ENCODE peak calls at places on chromosomes 6 and 20, in seven cellular contexts. B, S, U, Y, T, O and R are unnamed samples.
A peak's percentile ranks its signal among the peaks of the same experiment; 100 is the strongest.

GRCh38 chr20:48789781-48790544 is 37.8 kb downstream of the PREX1 start:
- DNase-seq in B (no peak), T (no peak), S (no peak), U (no peak), O (no peak), Y (no peak), R (no peak)

GRCh38 chr6:63899550-63899949 is 263.9 kb downstream of the PHF3 start:
- DNase-seq in Y (no peak), U (no peak), T (no peak), B (peak; percentile 26), S (no peak), O (peak; percentile 59), R (no peak)

GRCh38 chr20:3995067-3995748 is 20.1 kb downstream of the RNF24 start:
- DNase-seq in S (no peak), U (no peak), T (no peak), O (peak; percentile 48), B (peak; percentile 32), Y (no peak), R (no peak)

GRCh38 chr6:168093071-168093505 is 14.1 kb upstream of the FRMD1 start:
- DNase-seq in O (no peak), U (no peak), Y (peak; percentile 45), B (no peak), S (peak; percentile 39), T (no peak), R (no peak)

GRCh38 chr20:23050847-23051627 is 1.6 kb upstream of the THBD start:
- DNase-seq in Y (peak; percentile 90), U (no peak), S (peak; percentile 90), O (peak; percentile 89), B (peak; percentile 93), T (peak; percentile 97), R (peak; percentile 78)

GRCh38 chr20:3786665-3787639 is at the start of gene CENPB:
- DNase-seq in S (peak; percentile 91), O (peak; percentile 72), B (peak; percentile 88), U (peak; percentile 95), Y (peak; percentile 96), T (peak; percentile 99), R (peak; percentile 86)

GRCh38 chr6:150068786-150069648 is at the start of gene ULBP3:
- DNase-seq in T (peak; percentile 92), B (peak; percentile 96), U (peak; percentile 72), S (peak; percentile 93), O (peak; percentile 87), Y (peak; percentile 96), R (peak; percentile 91)

GRCh38 chr20:33209789-33210188 is 7.4 kb upstream of the BPIFA3 start:
- DNase-seq in Y (peak; percentile 80), O (peak; percentile 61), B (peak; percentile 63), U (no peak), T (peak; percentile 90), S (peak; percentile 70), R (peak; percentile 96)

GRCh38 chr6:128519132-128519930 is 1.1 kb downstream of the PTPRK start:
- DNase-seq in T (peak; percentile 44), O (peak; percentile 54), B (peak; percentile 55), Y (peak; percentile 82), S (peak; percentile 63), U (peak; percentile 68), R (peak; percentile 77)

GRCh38 chr20:50415516-50416268 is 94.5 kb upstream of the PTPN1 start:
- DNase-seq in B (peak; percentile 99), T (no peak), O (peak; percentile 93), Y (peak; percentile 100), U (no peak), S (peak; percentile 98), R (peak; percentile 45)

GRCh38 chr20:58202039-58202438 is 26.4 kb downstream of the ANKRD60 start:
- DNase-seq in S (no peak), B (no peak), O (no peak), Y (no peak), U (no peak), T (no peak), R (no peak)

GRCh38 chr6:41228616-41229015 is 467 bp downstream of the TREML4 start:
- DNase-seq in S (no peak), O (peak; percentile 14), U (no peak), B (peak; percentile 1), Y (no peak), T (no peak), R (no peak)
- TF ChIP-seq CTCF in S (no peak), O (no peak), U (no peak), B (peak; percentile 1), Y (no peak), T (no peak), R (no peak)

GRCh38 chr6:90195094-90195793 is 101.4 kb downstream of the BACH2 start:
- DNase-seq in T (no peak), O (no peak), B (no peak), Y (no peak), U (no peak), S (no peak), R (no peak)
- TF ChIP-seq CTCF in T (no peak), O (no peak), B (no peak), Y (no peak), U (no peak), S (no peak), R (no peak)

GRCh38 chr20:7775072-7775471 is 165.2 kb downstream of the HAO1 start:
- DNase-seq in O (peak; percentile 90), S (no peak), Y (no peak), T (no peak), B (peak; percentile 59), U (no peak), R (no peak)
- TF ChIP-seq CTCF in O (no peak), S (no peak), Y (no peak), T (no peak), B (no peak), U (no peak), R (no peak)

DNA sequence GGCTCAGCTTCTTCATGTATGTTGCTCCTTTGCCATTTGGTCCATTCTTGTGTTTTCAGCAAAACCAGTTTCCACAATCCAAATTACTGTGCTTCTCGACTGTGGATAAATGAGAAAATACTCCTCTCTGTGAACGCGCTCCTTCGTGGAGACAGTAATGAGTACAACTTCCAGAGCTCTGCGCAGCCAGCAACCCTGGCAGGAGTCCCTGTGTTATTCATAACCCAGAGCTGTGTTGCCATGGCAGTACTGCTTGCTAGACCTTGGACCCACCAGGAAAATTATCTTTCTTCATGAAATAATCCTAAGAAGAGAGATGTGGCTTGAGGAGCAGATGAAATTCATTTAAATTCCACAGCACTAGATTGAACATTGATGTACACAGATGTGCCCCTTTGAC is 73.7 kb downstream of the SLC22A3 start:
- DNase-seq in S (no peak), T (no peak), U (no peak), O (peak; percentile 79), B (peak; percentile 90), Y (no peak), R (no peak)
- TF ChIP-seq CTCF in S (no peak), T (no peak), U (no peak), O (no peak), B (no peak), Y (no peak), R (no peak)

GRCh38 chr6:53547815-53548496 is 3.1 kb upstream of the GCLC start:
- DNase-seq in S (peak; percentile 98), O (peak; percentile 95), Y (peak; percentile 99), U (peak; percentile 96), T (peak; percentile 94), B (peak; percentile 98), R (peak; percentile 95)
- TF ChIP-seq CTCF in S (peak; percentile 8), O (no peak), Y (no peak), U (no peak), T (no peak), B (no peak), R (no peak)

GRCh38 chr20:39378781-39379180 is 416.6 kb downstream of the DHX35 start:
- DNase-seq in U (no peak), S (no peak), O (no peak), B (no peak), Y (no peak), T (no peak), R (no peak)
- TF ChIP-seq CTCF in U (no peak), S (no peak), O (no peak), B (no peak), Y (no peak), T (no peak), R (no peak)

GRCh38 chr6:118495639-118496296 is 52.3 kb upstream of the PLN start:
- DNase-seq in B (no peak), Y (no peak), S (no peak), O (no peak), T (no peak), U (no peak), R (no peak)
- TF ChIP-seq CTCF in B (no peak), Y (no peak), S (no peak), O (no peak), T (no peak), U (no peak), R (no peak)

DNA sequence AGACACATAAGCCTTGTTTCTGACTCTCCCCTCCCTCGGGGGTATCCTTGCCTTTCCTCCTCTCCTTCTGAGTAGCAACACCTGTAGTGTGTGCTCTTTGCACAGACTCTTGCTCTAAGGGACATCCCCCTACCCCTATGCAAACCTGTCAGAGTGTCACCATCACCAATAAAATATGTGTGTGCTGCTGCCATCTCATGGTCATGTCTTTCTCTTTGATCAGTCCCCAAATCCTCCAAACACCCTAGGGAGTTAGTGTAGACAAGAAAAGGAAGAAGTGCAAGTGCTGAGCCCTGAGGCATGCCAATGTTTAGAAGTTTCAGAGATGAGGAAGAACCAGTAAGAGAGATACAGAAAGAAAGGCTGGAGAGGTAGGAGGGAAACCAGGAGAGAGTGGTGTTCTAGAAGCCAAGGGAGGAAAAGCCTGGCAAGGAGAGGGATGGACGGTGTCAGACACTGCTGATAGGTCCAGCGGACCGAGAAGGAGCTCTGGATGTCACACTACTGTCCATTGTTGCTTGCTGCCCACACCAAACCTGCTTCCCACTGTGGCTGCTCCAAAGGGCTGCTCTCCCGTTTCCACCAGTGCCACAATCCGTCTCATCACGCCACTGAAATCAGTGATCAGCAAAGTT is 16.4 kb downstream of the TRMT6 start:
- DNase-seq in S (no peak), B (no peak), Y (no peak), O (no peak), U (no peak), T (no peak), R (peak; percentile 60)
- TF ChIP-seq CTCF in S (no peak), B (peak; percentile 8), Y (no peak), O (no peak), U (no peak), T (no peak), R (peak; percentile 31)

GRCh38 chr6:50921968-50922367 is 103.3 kb downstream of the TFAP2B start:
- DNase-seq in S (no peak), Y (no peak), O (no peak), B (no peak), T (no peak), U (no peak), R (no peak)
- TF ChIP-seq CTCF in S (no peak), Y (no peak), O (no peak), B (no peak), T (no peak), U (no peak), R (no peak)

GRCh38 chr6:117653949-117654348 is 21.3 kb upstream of the NUS1 start:
- DNase-seq in U (no peak), B (no peak), Y (no peak), T (no peak), S (no peak), O (no peak), R (no peak)

GRCh38 chr6:117655380-117655779 is 19.9 kb upstream of the NUS1 start:
- DNase-seq in O (no peak), Y (no peak), B (no peak), S (no peak), T (no peak), U (no peak), R (no peak)
- TF ChIP-seq CTCF in O (no peak), Y (no peak), B (no peak), S (no peak), T (no peak), U (no peak), R (no peak)